ENCODE peak calls at places on chromosomes 2 and 18, in six cellular contexts. One of them, this sample, is unnamed.

GRCh38 chr2:26068602-26069298 is 34.9 kb downstream of the RAB10 start:
- DNase-seq in HepG2: peak
- DNase-seq in A549: peak
- DNase-seq in endothelial cell of umbilical vein: peak
- DNase-seq in K562: peak
- DNase-seq in GM12878: peak
- DNase-seq in this sample: peak

GRCh38 chr2:1223791-1224190 is 189.5 kb upstream of the TPO start:
- DNase-seq in HepG2: no peak
- DNase-seq in A549: no peak
- DNase-seq in endothelial cell of umbilical vein: no peak
- DNase-seq in K562: no peak
- DNase-seq in GM12878: no peak
- DNase-seq in this sample: no peak

GRCh38 chr2:2828774-2829368 is 497.8 kb upstream of the MYT1L start:
- DNase-seq in HepG2: no peak
- DNase-seq in A549: no peak
- DNase-seq in endothelial cell of umbilical vein: no peak
- DNase-seq in K562: no peak
- DNase-seq in GM12878: no peak
- DNase-seq in this sample: no peak

GRCh38 chr18:27609221-27609620 is 424.1 kb upstream of the CHST9 start:
- DNase-seq in HepG2: no peak
- DNase-seq in A549: no peak
- DNase-seq in endothelial cell of umbilical vein: no peak
- DNase-seq in K562: no peak
- DNase-seq in GM12878: no peak
- DNase-seq in this sample: no peak

GRCh38 chr2:224042191-224042696 is 3.2 kb upstream of the SERPINE2 start:
- DNase-seq in HepG2: no peak
- DNase-seq in A549: no peak
- DNase-seq in endothelial cell of umbilical vein: no peak
- DNase-seq in K562: no peak
- DNase-seq in GM12878: no peak
- DNase-seq in this sample: no peak

GRCh38 chr2:1942146-1942545 is 197.8 kb upstream of the PXDN start:
- DNase-seq in HepG2: no peak
- DNase-seq in A549: no peak
- DNase-seq in endothelial cell of umbilical vein: no peak
- DNase-seq in K562: no peak
- DNase-seq in GM12878: no peak
- DNase-seq in this sample: no peak

GRCh38 chr2:109513749-109514588 is 99.8 kb downstream of the SEPTIN10 start:
- DNase-seq in HepG2: no peak
- DNase-seq in A549: no peak
- DNase-seq in endothelial cell of umbilical vein: no peak
- DNase-seq in K562: no peak
- DNase-seq in GM12878: peak
- DNase-seq in this sample: no peak

GRCh38 chr2:145028055-145028630 is 508.2 kb upstream of the ZEB2 start:
- DNase-seq in HepG2: no peak
- DNase-seq in A549: no peak
- DNase-seq in endothelial cell of umbilical vein: no peak
- DNase-seq in K562: no peak
- DNase-seq in GM12878: no peak
- DNase-seq in this sample: no peak

GRCh38 chr18:79845164-79845563 is 47.4 kb downstream of the KCNG2 start:
- DNase-seq in HepG2: no peak
- DNase-seq in A549: no peak
- DNase-seq in endothelial cell of umbilical vein: no peak
- DNase-seq in K562: no peak
- DNase-seq in GM12878: no peak
- DNase-seq in this sample: no peak

GRCh38 chr2:230913812-230914211 is 11.2 kb downstream of the GPR55 start:
- DNase-seq in HepG2: no peak
- DNase-seq in A549: no peak
- DNase-seq in endothelial cell of umbilical vein: no peak
- DNase-seq in K562: no peak
- DNase-seq in GM12878: no peak
- DNase-seq in this sample: peak

GRCh38 chr2:3493610-3493997 is 25.7 kb downstream of the ADI1 start:
- DNase-seq in HepG2: peak
- DNase-seq in A549: no peak
- DNase-seq in endothelial cell of umbilical vein: peak
- DNase-seq in K562: peak
- DNase-seq in GM12878: no peak
- DNase-seq in this sample: peak

GRCh38 chr2:154452906-154453493 is 245.5 kb upstream of the KCNJ3 start:
- DNase-seq in HepG2: no peak
- DNase-seq in A549: no peak
- DNase-seq in endothelial cell of umbilical vein: peak
- DNase-seq in K562: no peak
- DNase-seq in GM12878: peak
- DNase-seq in this sample: peak

GRCh38 chr2:231615058-231615671 is 22.5 kb downstream of the TEX44 start:
- DNase-seq in HepG2: no peak
- DNase-seq in A549: no peak
- DNase-seq in endothelial cell of umbilical vein: no peak
- DNase-seq in K562: no peak
- DNase-seq in GM12878: no peak
- DNase-seq in this sample: no peak

GRCh38 chr2:27059141-27059820 is 7.8 kb downstream of the AGBL5 start:
- DNase-seq in HepG2: no peak
- DNase-seq in A549: no peak
- DNase-seq in endothelial cell of umbilical vein: peak
- DNase-seq in K562: no peak
- DNase-seq in GM12878: no peak
- DNase-seq in this sample: no peak

GRCh38 chr18:3046216-3046808 is 33.4 kb upstream of the LPIN2 start:
- DNase-seq in HepG2: no peak
- DNase-seq in A549: no peak
- DNase-seq in endothelial cell of umbilical vein: no peak
- DNase-seq in K562: no peak
- DNase-seq in GM12878: no peak
- DNase-seq in this sample: no peak

GRCh38 chr2:231050018-231050901 is 6.4 kb upstream of the PSMD1 start:
- DNase-seq in HepG2: peak
- DNase-seq in A549: no peak
- DNase-seq in endothelial cell of umbilical vein: no peak
- DNase-seq in K562: no peak
- DNase-seq in GM12878: no peak
- DNase-seq in this sample: no peak

GRCh38 chr18:48680871-48681270 is 142.0 kb downstream of the CTIF start:
- DNase-seq in HepG2: no peak
- DNase-seq in A549: no peak
- DNase-seq in endothelial cell of umbilical vein: peak
- DNase-seq in K562: no peak
- DNase-seq in GM12878: no peak
- DNase-seq in this sample: no peak

GRCh38 chr2:100846716-100847115 is 26.8 kb downstream of the NPAS2 start:
- DNase-seq in HepG2: no peak
- DNase-seq in A549: no peak
- DNase-seq in endothelial cell of umbilical vein: no peak
- DNase-seq in K562: no peak
- DNase-seq in GM12878: no peak
- DNase-seq in this sample: no peak

GRCh38 chr2:101912545-101912944 is 79.2 kb upstream of the IL1R2 start:
- DNase-seq in HepG2: no peak
- DNase-seq in A549: no peak
- DNase-seq in endothelial cell of umbilical vein: no peak
- DNase-seq in K562: no peak
- DNase-seq in GM12878: peak
- DNase-seq in this sample: peak

GRCh38 chr2:40243581-40243980 is 208.3 kb downstream of the SLC8A1 start:
- DNase-seq in HepG2: no peak
- DNase-seq in A549: no peak
- DNase-seq in endothelial cell of umbilical vein: no peak
- DNase-seq in K562: no peak
- DNase-seq in GM12878: no peak
- DNase-seq in this sample: no peak

DNA sequence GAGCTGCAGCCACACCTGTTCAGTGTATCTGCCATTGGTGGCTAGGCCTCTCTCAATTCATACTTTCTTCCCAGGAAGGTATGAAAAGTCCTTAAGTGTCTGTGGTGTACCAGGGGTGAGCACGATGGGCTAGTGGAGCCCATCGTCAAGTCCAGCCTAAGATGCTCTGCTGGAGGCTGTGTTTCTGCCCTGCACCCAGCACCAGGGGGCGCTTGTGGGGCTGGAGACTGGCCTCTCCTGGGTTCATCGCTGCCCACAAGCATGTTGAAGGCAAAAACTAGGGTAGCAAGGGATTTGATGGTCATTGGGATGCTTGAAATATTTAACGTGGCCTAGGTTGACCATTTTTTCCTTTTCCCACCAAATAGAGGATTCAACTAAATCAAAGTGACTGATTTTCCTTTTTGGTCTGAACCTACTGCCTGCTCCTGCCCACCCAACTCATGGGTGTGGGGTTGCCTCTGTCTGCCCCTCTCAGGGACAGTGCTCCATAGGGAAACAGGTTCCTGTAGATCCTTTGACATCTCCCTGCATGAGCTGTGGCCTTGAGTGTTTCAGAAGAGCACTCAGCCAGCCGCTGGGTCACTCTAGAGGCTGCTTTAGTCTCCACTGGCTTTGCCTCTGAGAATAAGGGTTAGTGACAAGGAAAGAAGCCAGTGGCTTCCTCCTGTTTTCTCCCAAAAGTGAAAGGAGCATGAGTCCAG is 59.0 kb downstream of the TPGS2 start:
- DNase-seq in HepG2: peak
- DNase-seq in A549: peak
- DNase-seq in endothelial cell of umbilical vein: no peak
- DNase-seq in K562: peak
- DNase-seq in GM12878: no peak
- DNase-seq in this sample: peak
- TF ChIP-seq CTCF in HepG2: peak
- TF ChIP-seq CTCF in A549: peak
- TF ChIP-seq CTCF in endothelial cell of umbilical vein: peak
- TF ChIP-seq CTCF in K562: peak
- TF ChIP-seq CTCF in GM12878: peak
- TF ChIP-seq CTCF in this sample: peak

DNA sequence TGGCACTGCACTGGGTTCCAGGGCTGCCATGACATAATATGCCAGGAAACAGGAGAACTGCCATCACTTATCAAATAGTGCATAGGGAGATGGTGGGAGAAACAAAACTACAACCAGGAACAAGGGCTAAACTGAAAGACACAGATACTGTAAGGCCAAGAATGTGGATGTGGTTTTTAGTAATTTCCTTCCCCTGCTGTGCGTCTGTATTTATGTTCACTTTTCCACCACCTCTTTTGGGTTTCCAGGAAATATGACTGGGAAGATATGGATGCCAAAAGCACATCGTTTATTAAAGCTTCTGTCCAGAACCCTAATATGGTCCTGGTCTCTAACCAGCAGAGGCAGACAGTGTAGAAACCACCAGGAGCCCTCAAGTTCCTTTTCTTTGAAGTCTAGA is 759.7 kb upstream of the FANCL start:
- DNase-seq in HepG2: no peak
- DNase-seq in A549: no peak
- DNase-seq in endothelial cell of umbilical vein: no peak
- DNase-seq in K562: no peak
- DNase-seq in GM12878: no peak
- DNase-seq in this sample: no peak
- TF ChIP-seq MYC in HepG2: no peak
- TF ChIP-seq MYC in A549: no peak
- TF ChIP-seq MYC in endothelial cell of umbilical vein: no peak
- TF ChIP-seq MYC in K562: no peak
- TF ChIP-seq MYC in GM12878: no peak
- TF ChIP-seq MYC in this sample: no peak

DNA sequence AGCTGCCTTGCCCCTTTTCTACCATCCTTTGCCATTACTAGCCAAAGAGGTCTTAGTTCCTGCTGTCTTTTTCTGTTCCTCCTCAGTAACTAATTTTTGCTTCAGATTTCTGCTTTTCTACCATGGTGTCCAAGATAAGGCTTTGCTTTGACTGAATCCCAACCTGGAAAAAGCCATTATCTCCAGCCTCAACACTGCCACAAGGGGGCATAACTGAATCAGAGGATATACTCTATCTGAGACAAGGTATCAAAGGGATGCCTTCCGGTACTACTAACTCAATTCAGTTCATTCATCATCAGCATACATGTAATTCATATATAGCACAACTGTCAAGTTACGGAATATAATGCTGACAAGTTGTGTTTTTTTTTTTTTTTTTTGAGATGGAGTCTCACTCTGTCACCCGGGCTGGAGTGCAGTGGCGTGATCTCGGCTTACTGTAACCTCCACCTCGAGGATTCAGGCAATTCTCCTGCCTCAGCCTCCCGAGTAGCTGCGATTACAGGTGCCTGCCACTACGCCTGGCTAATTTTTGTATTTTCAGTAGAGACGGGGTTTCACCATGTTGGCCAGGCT is 11.4 kb downstream of the OSGEPL1 start:
- DNase-seq in HepG2: peak
- DNase-seq in A549: peak
- DNase-seq in endothelial cell of umbilical vein: peak
- DNase-seq in K562: peak
- DNase-seq in GM12878: no peak
- DNase-seq in this sample: peak
- TF ChIP-seq MAX in HepG2: no peak
- TF ChIP-seq MAX in A549: no peak
- TF ChIP-seq MAX in endothelial cell of umbilical vein: no peak
- TF ChIP-seq MAX in K562: no peak
- TF ChIP-seq MAX in GM12878: no peak
- TF ChIP-seq MAX in this sample: no peak

DNA sequence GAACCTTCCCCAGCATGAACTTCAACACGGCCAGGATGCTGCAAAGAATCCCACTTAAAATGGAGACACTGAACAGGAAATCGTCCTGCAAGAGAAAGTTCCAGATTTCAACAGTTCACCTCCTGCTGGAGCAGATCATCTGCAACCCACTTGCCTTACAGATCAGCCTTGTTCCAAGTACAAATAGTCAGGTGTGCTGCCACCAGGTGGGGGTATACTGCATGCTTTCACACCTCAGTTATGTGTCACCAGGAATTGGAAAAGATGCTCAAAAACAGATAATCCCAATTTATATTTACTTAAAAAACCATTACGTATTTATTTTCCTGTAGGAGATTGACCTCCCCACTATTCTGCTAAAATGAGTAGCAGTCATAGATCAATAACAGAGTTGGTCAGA is 212.3 kb downstream of the MGAT5 start:
- DNase-seq in HepG2: peak
- DNase-seq in A549: no peak
- DNase-seq in endothelial cell of umbilical vein: peak
- DNase-seq in K562: no peak
- DNase-seq in GM12878: peak
- DNase-seq in this sample: no peak
- TF ChIP-seq CTCF in HepG2: peak
- TF ChIP-seq CTCF in A549: peak
- TF ChIP-seq CTCF in endothelial cell of umbilical vein: peak
- TF ChIP-seq CTCF in K562: peak
- TF ChIP-seq CTCF in GM12878: peak
- TF ChIP-seq CTCF in this sample: no peak

DNA sequence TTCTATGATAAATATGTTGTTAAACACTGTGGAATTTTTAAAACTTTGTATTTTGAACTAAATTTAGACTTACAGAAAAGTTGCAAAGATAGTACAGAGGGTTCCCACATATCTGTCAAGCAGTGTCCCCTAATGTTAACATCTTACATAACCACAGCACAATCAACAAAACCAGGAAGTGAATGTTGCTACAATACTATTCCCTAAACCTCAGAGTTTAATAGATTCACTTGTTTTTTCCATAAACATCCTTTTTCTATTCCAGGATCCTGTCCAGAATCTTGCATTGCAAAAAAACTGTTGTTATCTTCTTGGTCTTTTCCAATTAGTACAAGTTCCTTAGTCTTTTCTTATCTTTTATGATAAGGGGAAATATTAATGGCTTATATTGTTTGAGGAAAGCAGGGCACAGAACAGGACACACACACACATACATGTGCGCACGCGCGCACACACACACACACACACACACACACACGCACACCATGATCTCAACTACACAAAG is 251.1 kb upstream of the TRIB2 start:
- DNase-seq in HepG2: no peak
- DNase-seq in A549: no peak
- DNase-seq in endothelial cell of umbilical vein: peak
- DNase-seq in K562: no peak
- DNase-seq in GM12878: no peak
- DNase-seq in this sample: peak
- TF ChIP-seq MYC in HepG2: no peak
- TF ChIP-seq MYC in A549: no peak
- TF ChIP-seq MYC in endothelial cell of umbilical vein: no peak
- TF ChIP-seq MYC in K562: no peak
- TF ChIP-seq MYC in GM12878: no peak
- TF ChIP-seq MYC in this sample: no peak